ENCODE peak calls at places on chromosomes 1 and 21, in five cellular contexts. F is GM23248, B is heart right ventricle, P is upper lobe of left lung, E is stomach. H is an unnamed sample. For H3K9me3 and H3K36me3, the result is how much of the 10 kb centered on the place peaks cover.

GRCh38 chr1:13900583-13900982 is 200.6 kb downstream of the PRDM2 start:
- DNase-seq in F (peak), B (no peak), P (no peak), E (no peak), H (no peak)

GRCh38 chr1:234495231-234495990 is 16.4 kb upstream of the TARBP1 start:
- DNase-seq in F (peak), B (no peak), P (no peak), E (no peak), H (peak)

GRCh38 chr1:24364975-24365678 is 46.0 kb downstream of the GRHL3 start:
- DNase-seq in F (peak), B (no peak), P (no peak), E (no peak), H (peak)

GRCh38 chr1:12503709-12504108 is 114.3 kb downstream of the DHRS3 start:
- DNase-seq in F (no peak), B (no peak), P (no peak), E (no peak), H (no peak)

GRCh38 chr1:216849141-216849540 is 125.9 kb upstream of the ESRRG start:
- DNase-seq in F (no peak), B (no peak), P (no peak), E (no peak), H (no peak)

GRCh38 chr1:232899839-232900238 is 50.6 kb upstream of the NTPCR start:
- DNase-seq in F (no peak), B (no peak), P (no peak), E (no peak), H (no peak)

GRCh38 chr1:117638759-117639158 is 32.9 kb downstream of the TENT5C start:
- DNase-seq in F (no peak), B (no peak), P (no peak), E (no peak), H (no peak)

GRCh38 chr1:28392027-28392652 is 22.6 kb downstream of the PHACTR4 start:
- DNase-seq in F (peak), B (no peak), P (no peak), E (no peak), H (peak)

GRCh38 chr1:40313329-40313957 is 3.6 kb downstream of the COL9A2 start:
- DNase-seq in F (peak), B (no peak), P (no peak), E (no peak), H (no peak)

GRCh38 chr1:158121604-158122254 is 59.0 kb upstream of the CD1D start:
- DNase-seq in F (peak), B (no peak), P (no peak), E (no peak), H (peak)

GRCh38 chr1:229563701-229564100 is 5.2 kb upstream of the ABCB10 start:
- DNase-seq in F (peak), B (no peak), P (no peak), E (no peak), H (no peak)

GRCh38 chr1:202561726-202562442 is 148.4 kb downstream of the SYT2 start:
- DNase-seq in F (peak), B (no peak), P (no peak), E (no peak), H (no peak)

GRCh38 chr1:33081554-33082305 is 777 bp downstream of the AZIN2 start:
- DNase-seq in F (peak), B (no peak), P (peak), E (no peak), H (no peak)

GRCh38 chr1:20168547-20169491 is 17.1 kb upstream of the UBXN10 start:
- DNase-seq in F (no peak), B (no peak), P (no peak), E (no peak), H (no peak)

GRCh38 chr21:38780879-38781278 is 24.9 kb upstream of the ETS2 start:
- DNase-seq in F (no peak), B (no peak), P (no peak), E (no peak), H (no peak)

GRCh38 chr21:46196733-46197132 is 12.5 kb upstream of the SPATC1L start:
- DNase-seq in F (no peak), B (no peak), P (peak), E (peak), H (no peak)

GRCh38 chr1:15412843-15413242 is 3.2 kb downstream of the EFHD2 start:
- DNase-seq in F (no peak), B (peak), P (no peak), E (peak), H (no peak)

GRCh38 chr1:230822092-230822581 is 46.2 kb downstream of the C1orf198 start:
- DNase-seq in F (peak), B (peak), P (no peak), E (no peak), H (no peak)

GRCh38 chr1:183804916-183805734 is at the start of gene RGL1:
- DNase-seq in F (peak), B (peak), P (peak), E (peak), H (peak)

GRCh38 chr1:93605812-93606512 is 75.7 kb downstream of the BCAR3 start:
- DNase-seq in F (peak), B (no peak), P (no peak), E (no peak), H (no peak)

GRCh38 chr1:9151326-9151860 is 22.5 kb upstream of the GPR157 start:
- DNase-seq in F (peak), B (peak), P (peak), E (no peak), H (no peak)

GRCh38 chr1:193657552-193657951 is 471.1 kb upstream of the B3GALT2 start:
- DNase-seq in F (no peak), B (no peak), P (no peak), E (no peak), H (no peak)

GRCh38 chr1:56527548-56528302 is 51.6 kb downstream of the PLPP3 start:
- DNase-seq in F (no peak), B (no peak), P (no peak), E (no peak), H (peak)

GRCh38 chr21:46058339-46059145 is 39.4 kb upstream of the COL6A2 start:
- DNase-seq in F (no peak), B (no peak), P (no peak), E (peak), H (no peak)

GRCh38 chr1:160058087-160058486 is 11.9 kb downstream of the KCNJ10 start:
- DNase-seq in F (peak), B (no peak), P (no peak), E (no peak), H (peak)

GRCh38 chr1:160024195-160024905 is 7.4 kb downstream of the PIGM start:
- DNase-seq in F (no peak), B (no peak), P (no peak), E (no peak), H (no peak)

GRCh38 chr1:1610796-1611597 is 4.3 kb upstream of the MIB2 start:
- DNase-seq in F (peak), B (no peak), P (no peak), E (no peak), H (no peak)

GRCh38 chr1:63115527-63115926 is 206.8 kb upstream of the FOXD3 start:
- DNase-seq in F (no peak), B (no peak), P (no peak), E (no peak), H (no peak)

GRCh38 chr21:39523398-39523797 is 71.6 kb downstream of the SH3BGR start:
- DNase-seq in F (no peak), B (no peak), P (no peak), E (peak), H (no peak)

GRCh38 chr1:84298336-84298687 is 3.2 kb upstream of the SAMD13 start:
- DNase-seq in F (peak), B (peak), P (peak), E (peak), H (peak)

GRCh38 chr1:164524810-164525209 is 34.2 kb upstream of the PBX1 start:
- DNase-seq in F (peak), B (no peak), P (no peak), E (no peak), H (no peak)

GRCh38 chr1:218456449-218456848 is 111.3 kb downstream of the TGFB2 start:
- DNase-seq in F (no peak), B (no peak), P (no peak), E (no peak), H (no peak)

GRCh38 chr1:160746870-160747500 is 7.9 kb downstream of the SLAMF7 start:
- DNase-seq in F (no peak), B (no peak), P (no peak), E (no peak), H (no peak)

GRCh38 chr21:45397381-45397780 is 7.6 kb upstream of the COL18A1 start:
- DNase-seq in F (no peak), B (no peak), P (no peak), E (no peak), H (no peak)

GRCh38 chr1:52416811-52417210 is 12.4 kb downstream of the PRPF38A start:
- DNase-seq in F (no peak), B (no peak), P (no peak), E (no peak), H (no peak)

GRCh38 chr21:42676799-42677198 is 23.4 kb downstream of the PDE9A start:
- DNase-seq in F (no peak), B (no peak), P (no peak), E (no peak), H (no peak)

GRCh38 chr1:20138346-20138745 is 777 bp upstream of the PLA2G2F start:
- DNase-seq in F (no peak), B (no peak), P (no peak), E (no peak), H (no peak)

DNA sequence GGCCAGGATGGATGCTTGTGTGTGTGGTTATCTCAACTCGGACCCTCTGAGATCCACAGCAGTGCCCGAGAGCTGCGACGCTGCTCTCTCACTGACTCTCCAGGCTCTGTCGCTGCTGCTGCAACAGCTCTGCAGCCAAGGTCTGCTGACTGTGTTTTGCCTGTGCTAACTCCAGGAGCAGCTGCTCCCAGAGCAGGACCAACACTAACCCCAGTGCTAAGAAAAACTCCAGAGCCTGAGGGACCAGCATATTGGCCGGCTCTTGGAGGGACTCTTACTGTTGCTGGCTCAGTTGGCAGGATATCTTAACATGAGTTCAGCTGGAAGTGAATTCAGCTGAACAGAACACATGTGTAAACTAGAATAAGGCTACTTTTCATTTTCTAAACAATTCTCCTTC is 4.4 kb downstream of the LCE2C start:
- DNase-seq in F (no peak), B (no peak), P (peak), E (no peak), H (no peak)
- H3K9me3 ChIP-seq in F (under half), B (under half), P (under half), E (under half), H (under half)

GRCh38 chr1:237340892-237341291 is 298.9 kb downstream of the RYR2 start:
- DNase-seq in F (no peak), B (no peak), P (no peak), E (no peak), H (no peak)
- H3K27ac ChIP-seq in F (no peak), B (no peak), P (no peak), E (no peak), H (no peak)

GRCh38 chr21:26962516-26963305 is 4.2 kb downstream of the ADAMTS5 start:
- DNase-seq in F (peak), B (no peak), P (no peak), E (no peak), H (peak)
- H3K36me3 ChIP-seq in F (under half), B (under half), P (under half), E (under half), H (under half)

DNA sequence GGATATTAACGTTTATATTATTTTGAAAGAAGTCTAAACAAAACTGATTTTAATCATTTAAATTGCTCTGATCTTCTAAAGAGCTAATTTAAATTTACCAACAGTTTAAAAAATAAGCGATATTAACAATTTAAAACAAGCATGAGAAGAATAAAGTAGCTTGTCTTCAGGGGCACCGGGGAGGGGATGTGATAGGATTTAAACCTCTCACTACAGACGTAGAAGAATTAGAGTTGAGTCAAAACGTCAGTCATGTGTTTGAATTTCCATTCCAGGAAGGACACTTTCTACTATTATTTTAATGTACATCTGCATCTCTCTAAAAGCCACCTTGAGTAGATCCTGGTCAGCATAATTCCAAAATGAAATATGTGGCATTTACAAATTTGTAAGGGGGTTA is 58.2 kb upstream of the TPTE start:
- DNase-seq in F (no peak), B (no peak), P (no peak), E (no peak), H (no peak)
- H3K9me3 ChIP-seq in F (under half), B (half or more), P (under half), E (under half), H (half or more)